ENCODE peak calls at places on chromosomes 1 and 21, in four cellular contexts. X is prostate gland, N is stomach, Q is HCT116. C is an unnamed sample.

GRCh38 chr1:172821609-172822274 is 162.8 kb downstream of the FASLG start:
- DNase-seq in N (no peak), Q (no peak), X (no peak), C (no peak)

GRCh38 chr1:95084317-95085176 is 11.8 kb upstream of the ALG14 start:
- DNase-seq in N (no peak), X (no peak), Q (peak), C (no peak)

GRCh38 chr1:111192643-111193519 is 7.6 kb downstream of the DENND2D start:
- DNase-seq in X (no peak), N (no peak), Q (no peak), C (no peak)

GRCh38 chr1:113759341-113760101 is at the start of gene PHTF1:
- DNase-seq in N (peak), X (peak), Q (peak), C (peak)

GRCh38 chr1:218377143-218377660 is 32.1 kb downstream of the TGFB2 start:
- DNase-seq in Q (peak), N (no peak), X (peak), C (peak)

GRCh38 chr1:41638086-41639024 is 153.9 kb upstream of the EDN2 start:
- DNase-seq in X (no peak), Q (no peak), N (no peak), C (no peak)

GRCh38 chr1:71311396-71311795 is 230.6 kb upstream of the ZRANB2 start:
- DNase-seq in N (no peak), Q (no peak), X (no peak), C (no peak)

GRCh38 chr1:41980872-41981653 is 62.3 kb upstream of the HIVEP3 start:
- DNase-seq in N (no peak), Q (no peak), X (no peak), C (peak)

GRCh38 chr1:182217071-182217470 is 155.6 kb upstream of the ZNF648 start:
- DNase-seq in X (no peak), Q (peak), N (no peak), C (no peak)

GRCh38 chr21:31255846-31256395 is 88.1 kb downstream of the TIAM1 start:
- DNase-seq in Q (no peak), N (no peak), X (no peak), C (no peak)

GRCh38 chr1:3710251-3710650 is 42.0 kb upstream of the CCDC27 start:
- DNase-seq in N (no peak), X (no peak), Q (no peak), C (no peak)

GRCh38 chr1:156591181-156591431 is 470 bp upstream of the NAXE start:
- DNase-seq in Q (no peak), X (no peak), N (no peak), C (no peak)

GRCh38 chr1:244603498-244603897 is 49.4 kb upstream of the DESI2 start:
- DNase-seq in X (no peak), Q (peak), N (no peak), C (no peak)

GRCh38 chr1:44842763-44843655 is at the start of gene PTCH2:
- DNase-seq in N (peak), Q (no peak), X (peak), C (no peak)

GRCh38 chr1:82318265-82318664 is 517.5 kb downstream of the ADGRL2 start:
- DNase-seq in X (no peak), N (no peak), Q (no peak), C (no peak)

GRCh38 chr1:47617381-47618221 is 179.8 kb downstream of the FOXD2 start:
- DNase-seq in Q (no peak), N (no peak), X (no peak), C (no peak)

GRCh38 chr1:237183963-237184540 is 142.1 kb downstream of the RYR2 start:
- DNase-seq in Q (no peak), X (no peak), N (no peak), C (no peak)

GRCh38 chr1:174433451-174433850 is 14.3 kb upstream of the GPR52 start:
- DNase-seq in X (no peak), N (no peak), Q (no peak), C (peak)

GRCh38 chr1:21437341-21437640 is 2.6 kb upstream of the NBPF3 start:
- DNase-seq in N (no peak), Q (no peak), X (no peak), C (no peak)

GRCh38 chr1:242629396-242629795 is 104.9 kb upstream of the PLD5 start:
- DNase-seq in N (no peak), X (no peak), Q (no peak), C (peak)

GRCh38 chr1:184556665-184557064 is 169.8 kb downstream of the C1orf21 start:
- DNase-seq in Q (no peak), N (no peak), X (no peak), C (no peak)

GRCh38 chr21:39319251-39319756 is 5.9 kb upstream of the BRWD1 start:
- DNase-seq in N (no peak), Q (no peak), X (no peak), C (no peak)

GRCh38 chr1:44707959-44708831 is 22.8 kb downstream of the RNU5D-1 start:
- DNase-seq in Q (peak), X (no peak), N (no peak), C (no peak)

GRCh38 chr1:171802207-171802606 is 20.7 kb downstream of the METTL13 start:
- DNase-seq in X (no peak), N (no peak), Q (no peak), C (no peak)

GRCh38 chr21:31283025-31283424 is 61.0 kb downstream of the TIAM1 start:
- DNase-seq in X (no peak), N (peak), Q (no peak), C (no peak)

GRCh38 chr21:26804895-26805609 is 40.2 kb downstream of the ADAMTS1 start:
- DNase-seq in N (no peak), Q (no peak), X (no peak), C (no peak)

GRCh38 chr1:119327066-119327435 is 41.5 kb upstream of the HAO2 start:
- DNase-seq in X (no peak), Q (no peak), N (no peak), C (no peak)

GRCh38 chr1:23177438-23178380 is 9.1 kb upstream of the LUZP1 start:
- DNase-seq in N (peak), Q (no peak), X (peak), C (peak)
- TF ChIP-seq POLR2A in N (no peak), Q (no peak), X (peak), C (peak)

GRCh38 chr1:85580046-85580411 is 532 bp upstream of the CCN1 start:
- DNase-seq in Q (no peak), X (peak), N (no peak), C (no peak)
- TF ChIP-seq POLR2A in Q (no peak), X (no peak), N (no peak), C (no peak)

GRCh38 chr1:31938184-31938975 is at the start of gene PTP4A2:
- DNase-seq in X (peak), N (peak), Q (peak), C (peak)

GRCh38 chr1:31936966-31937299 is 1.2 kb downstream of the PTP4A2 start:
- DNase-seq in N (no peak), Q (no peak), X (no peak), C (no peak)

GRCh38 chr1:31937300-31938183 is 626 bp downstream of the PTP4A2 start:
- DNase-seq in X (peak), N (peak), Q (no peak), C (peak)

GRCh38 chr1:31936278-31936965 is 1.7 kb downstream of the PTP4A2 start:
- DNase-seq in X (no peak), N (no peak), Q (no peak), C (no peak)

DNA sequence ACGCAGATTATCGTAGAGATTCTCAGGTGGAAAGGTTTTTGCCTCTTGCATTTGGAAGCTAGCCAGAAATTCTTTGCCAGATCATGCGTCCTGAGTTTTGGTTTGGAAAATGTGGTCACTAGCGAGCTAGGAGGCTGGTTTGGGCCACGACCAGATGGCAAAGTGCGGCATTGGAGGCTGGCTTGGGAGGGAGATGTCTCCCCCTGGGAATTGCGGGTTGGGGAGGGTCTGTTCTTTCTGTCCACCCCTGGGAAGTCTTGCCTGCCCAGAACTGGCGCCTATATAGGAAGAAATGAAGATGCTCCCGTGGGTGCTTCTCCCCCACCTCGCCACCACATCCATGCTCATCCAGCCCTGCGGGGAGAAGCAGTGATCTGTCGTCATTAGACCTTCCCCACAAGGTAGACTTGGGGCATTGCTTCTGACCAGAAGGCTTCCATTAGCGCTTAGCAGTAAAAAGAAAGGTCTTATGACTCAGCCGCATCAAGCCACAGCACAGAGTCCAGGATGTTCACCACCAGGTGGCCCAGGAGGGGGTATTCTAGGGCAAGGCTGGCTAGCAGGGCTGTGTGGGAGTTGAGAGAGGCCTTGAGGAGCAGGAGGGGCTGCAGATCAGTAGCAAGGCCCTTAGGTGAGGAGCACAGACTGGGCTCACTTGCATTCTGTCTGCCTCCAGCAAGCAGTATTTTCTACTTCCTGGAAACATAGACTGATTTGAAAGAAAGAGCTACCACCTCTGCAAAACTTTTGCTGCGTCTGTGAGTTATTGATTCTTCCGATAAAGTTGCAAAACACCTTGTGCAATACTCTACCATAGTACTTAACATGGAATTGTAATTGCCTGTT is 1.5 kb upstream of the PTP4A2 start:
- DNase-seq in Q (peak), X (no peak), N (peak), C (peak)
- TF ChIP-seq POLR2A in Q (no peak), X (no peak), N (no peak), C (peak)

GRCh38 chr1:61220531-61220930 is 138.2 kb downstream of the NFIA start:
- DNase-seq in Q (no peak), X (no peak), N (no peak), C (no peak)
- TF ChIP-seq POLR2A in Q (no peak), X (no peak), N (no peak), C (no peak)

GRCh38 chr1:9435101-9435636 is 104.1 kb upstream of the SLC25A33 start:
- DNase-seq in X (peak), Q (no peak), N (peak), C (no peak)
- TF ChIP-seq POLR2A in X (no peak), Q (no peak), N (no peak), C (no peak)

GRCh38 chr1:26704629-26705028 is 8.8 kb downstream of the ARID1A start:
- DNase-seq in Q (no peak), X (no peak), N (no peak), C (no peak)
- TF ChIP-seq POLR2A in Q (no peak), X (no peak), N (no peak), C (no peak)

GRCh38 chr1:226108935-226109828 is 46.7 kb downstream of the H3-3A start:
- DNase-seq in X (no peak), Q (no peak), N (peak), C (no peak)

GRCh38 chr1:226111865-226112395 is 49.4 kb downstream of the H3-3A start:
- DNase-seq in N (no peak), X (no peak), Q (no peak), C (no peak)

GRCh38 chr1:226111109-226111864 is 48.8 kb downstream of the H3-3A start:
- DNase-seq in Q (no peak), N (no peak), X (no peak), C (no peak)

GRCh38 chr1:226109829-226110248 is 47.3 kb downstream of the H3-3A start:
- DNase-seq in N (peak), Q (peak), X (peak), C (peak)

DNA sequence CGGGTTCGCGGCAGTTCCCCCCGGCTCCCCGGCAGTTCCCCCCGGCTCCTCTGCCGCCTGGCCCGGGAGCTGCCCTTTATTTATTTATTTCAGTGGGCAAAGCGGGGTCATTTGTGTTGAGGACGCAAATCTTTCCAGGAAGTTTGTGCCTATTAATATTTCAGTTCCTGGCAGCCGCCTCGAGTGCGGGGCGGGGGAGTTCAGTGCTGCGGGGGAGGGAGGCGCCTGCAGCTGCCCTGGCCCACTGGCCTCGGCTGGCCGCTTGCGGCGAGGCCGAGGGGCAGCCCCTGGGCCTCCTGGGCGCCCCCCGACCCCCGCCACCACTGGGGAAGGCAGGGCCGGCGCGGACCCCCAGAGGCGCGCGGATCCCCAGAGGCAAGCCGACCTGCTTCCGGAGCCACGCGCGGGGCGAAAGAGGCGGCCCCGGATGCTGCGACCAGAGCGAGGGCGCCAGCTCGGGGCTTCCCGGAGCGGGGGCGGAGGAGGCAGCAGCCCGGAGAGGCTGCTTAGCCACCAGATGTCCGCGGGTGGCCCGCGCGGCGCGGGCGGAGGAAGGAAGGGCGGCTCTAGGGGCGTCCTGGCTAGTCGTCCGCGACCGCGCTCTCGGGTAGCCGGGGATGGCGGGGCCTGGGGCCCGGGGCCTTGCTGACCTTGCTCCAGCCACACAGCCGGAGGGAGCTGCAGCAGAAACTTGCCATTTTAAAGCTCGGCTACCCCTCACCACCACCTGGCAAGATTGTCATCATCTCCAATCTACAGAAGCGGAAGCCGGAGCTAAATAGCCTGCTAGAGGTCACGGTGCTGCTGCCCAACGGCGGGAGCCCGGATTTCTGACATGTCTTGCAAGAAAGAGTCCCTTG is 48.0 kb downstream of the H3-3A start:
- DNase-seq in N (peak), X (peak), Q (no peak), C (peak)
- TF ChIP-seq POLR2A in N (no peak), X (peak), Q (no peak), C (peak)

GRCh38 chr1:230749150-230749549 is 2.0 kb downstream of the CAPN9 start:
- DNase-seq in N (no peak), X (no peak), Q (no peak), C (no peak)
- TF ChIP-seq POLR2A in N (no peak), X (no peak), Q (no peak), C (no peak)

GRCh38 chr1:30753660-30754123 is 3.9 kb downstream of the LAPTM5 start:
- DNase-seq in X (no peak), N (no peak), Q (no peak), C (no peak)
- TF ChIP-seq POLR2A in X (no peak), N (no peak), Q (no peak), C (no peak)

GRCh38 chr1:202858306-202858705 is 30.6 kb downstream of the RABIF start:
- DNase-seq in Q (no peak), X (no peak), N (peak), C (no peak)

GRCh38 chr1:202858789-202859414 is 30.0 kb downstream of the RABIF start:
- DNase-seq in Q (no peak), X (no peak), N (no peak), C (no peak)

GRCh38 chr1:202862672-202863560 is 26.0 kb downstream of the RABIF start:
- DNase-seq in Q (no peak), N (no peak), X (no peak), C (no peak)

GRCh38 chr1:202860744-202861419 is 28.1 kb downstream of the RABIF start:
- DNase-seq in X (peak), Q (peak), N (peak), C (peak)

GRCh38 chr1:202861420-202862121 is 27.4 kb downstream of the RABIF start:
- DNase-seq in Q (peak), X (peak), N (peak), C (peak)
- TF ChIP-seq POLR2A in Q (peak), X (peak), N (no peak), C (no peak)

C was measured in H54.